ENCODE peak calls at places on chromosomes 12 and 14, in eight cellular contexts. One of them, this sample, is unnamed.
A peak's percentile ranks its signal among the peaks of the same experiment; 100 is the strongest.

GRCh38 chr14:105070760-105071137 is 5.5 kb upstream of the GPR132 start:
- DNase-seq in activated CD4-positive, alpha-beta T cell treated with anti-CD3 and anti-CD28 coated beads, Interleukin-2, amount 50 U/mL, for 1 hour: no peak
- DNase-seq in activated CD8-positive, alpha-beta memory T cell treated with anti-CD3 and anti-CD28 coated beads for 4 hours: no peak
- DNase-seq in neural crest cell: no peak
- DNase-seq in left ventricle myocardium superior: no peak
- DNase-seq in fibroblast of pulmonary artery: no peak
- DNase-seq in anterior cingulate cortex: no peak
- DNase-seq in ovary: no peak
- DNase-seq in this sample: no peak

GRCh38 chr12:42039146-42039545 is 105.5 kb downstream of the GXYLT1 start:
- DNase-seq in anterior cingulate cortex: no peak
- DNase-seq in activated CD4-positive, alpha-beta T cell treated with anti-CD3 and anti-CD28 coated beads, Interleukin-2, amount 50 U/mL, for 1 hour: no peak
- DNase-seq in left ventricle myocardium superior: no peak
- DNase-seq in ovary: no peak
- DNase-seq in activated CD8-positive, alpha-beta memory T cell treated with anti-CD3 and anti-CD28 coated beads for 4 hours: no peak
- DNase-seq in fibroblast of pulmonary artery: peak; percentile 58
- DNase-seq in neural crest cell: no peak
- DNase-seq in this sample: no peak

GRCh38 chr14:23364604-23365352 is at the start of gene EFS:
- DNase-seq in ovary: peak; percentile 77
- DNase-seq in fibroblast of pulmonary artery: no peak
- DNase-seq in activated CD4-positive, alpha-beta T cell treated with anti-CD3 and anti-CD28 coated beads, Interleukin-2, amount 50 U/mL, for 1 hour: no peak
- DNase-seq in anterior cingulate cortex: peak; percentile 50
- DNase-seq in neural crest cell: peak; percentile 30
- DNase-seq in left ventricle myocardium superior: peak; percentile 76
- DNase-seq in activated CD8-positive, alpha-beta memory T cell treated with anti-CD3 and anti-CD28 coated beads for 4 hours: no peak
- DNase-seq in this sample: no peak

GRCh38 chr12:130026608-130027176 is 122.9 kb upstream of the TMEM132D start:
- DNase-seq in activated CD8-positive, alpha-beta memory T cell treated with anti-CD3 and anti-CD28 coated beads for 4 hours: no peak
- DNase-seq in activated CD4-positive, alpha-beta T cell treated with anti-CD3 and anti-CD28 coated beads, Interleukin-2, amount 50 U/mL, for 1 hour: peak; percentile 15
- DNase-seq in anterior cingulate cortex: no peak
- DNase-seq in left ventricle myocardium superior: no peak
- DNase-seq in ovary: no peak
- DNase-seq in fibroblast of pulmonary artery: no peak
- DNase-seq in neural crest cell: peak; percentile 55
- DNase-seq in this sample: no peak

GRCh38 chr14:51473808-51474207 is 177.9 kb upstream of the FRMD6 start:
- DNase-seq in ovary: no peak
- DNase-seq in activated CD4-positive, alpha-beta T cell treated with anti-CD3 and anti-CD28 coated beads, Interleukin-2, amount 50 U/mL, for 1 hour: no peak
- DNase-seq in activated CD8-positive, alpha-beta memory T cell treated with anti-CD3 and anti-CD28 coated beads for 4 hours: no peak
- DNase-seq in left ventricle myocardium superior: no peak
- DNase-seq in fibroblast of pulmonary artery: no peak
- DNase-seq in anterior cingulate cortex: no peak
- DNase-seq in neural crest cell: no peak
- DNase-seq in this sample: no peak

GRCh38 chr12:57171668-57172067 is 24.2 kb upstream of the LRP1-AS start:
- DNase-seq in ovary: peak; percentile 80
- DNase-seq in activated CD8-positive, alpha-beta memory T cell treated with anti-CD3 and anti-CD28 coated beads for 4 hours: no peak
- DNase-seq in activated CD4-positive, alpha-beta T cell treated with anti-CD3 and anti-CD28 coated beads, Interleukin-2, amount 50 U/mL, for 1 hour: no peak
- DNase-seq in left ventricle myocardium superior: no peak
- DNase-seq in anterior cingulate cortex: no peak
- DNase-seq in neural crest cell: no peak
- DNase-seq in fibroblast of pulmonary artery: peak; percentile 47
- DNase-seq in this sample: no peak

GRCh38 chr12:98741615-98742265 is 96.7 kb downstream of the APAF1 start:
- DNase-seq in fibroblast of pulmonary artery: no peak
- DNase-seq in neural crest cell: no peak
- DNase-seq in activated CD4-positive, alpha-beta T cell treated with anti-CD3 and anti-CD28 coated beads, Interleukin-2, amount 50 U/mL, for 1 hour: no peak
- DNase-seq in ovary: no peak
- DNase-seq in left ventricle myocardium superior: no peak
- DNase-seq in anterior cingulate cortex: no peak
- DNase-seq in activated CD8-positive, alpha-beta memory T cell treated with anti-CD3 and anti-CD28 coated beads for 4 hours: no peak
- DNase-seq in this sample: no peak

GRCh38 chr12:107390414-107390813 is 295.2 kb upstream of the PWP1 start:
- DNase-seq in left ventricle myocardium superior: no peak
- DNase-seq in ovary: no peak
- DNase-seq in activated CD8-positive, alpha-beta memory T cell treated with anti-CD3 and anti-CD28 coated beads for 4 hours: no peak
- DNase-seq in neural crest cell: no peak
- DNase-seq in fibroblast of pulmonary artery: no peak
- DNase-seq in activated CD4-positive, alpha-beta T cell treated with anti-CD3 and anti-CD28 coated beads, Interleukin-2, amount 50 U/mL, for 1 hour: no peak
- DNase-seq in anterior cingulate cortex: no peak
- DNase-seq in this sample: no peak

GRCh38 chr12:52045794-52046199 is 5.4 kb upstream of the NR4A1 start:
- DNase-seq in activated CD8-positive, alpha-beta memory T cell treated with anti-CD3 and anti-CD28 coated beads for 4 hours: no peak
- DNase-seq in left ventricle myocardium superior: peak; percentile 68
- DNase-seq in activated CD4-positive, alpha-beta T cell treated with anti-CD3 and anti-CD28 coated beads, Interleukin-2, amount 50 U/mL, for 1 hour: no peak
- DNase-seq in anterior cingulate cortex: no peak
- DNase-seq in fibroblast of pulmonary artery: no peak
- DNase-seq in ovary: no peak
- DNase-seq in neural crest cell: no peak
- DNase-seq in this sample: peak; percentile 72

GRCh38 chr12:88546851-88547250 is 33.4 kb downstream of the KITLG start:
- DNase-seq in fibroblast of pulmonary artery: peak; percentile 69
- DNase-seq in ovary: no peak
- DNase-seq in activated CD4-positive, alpha-beta T cell treated with anti-CD3 and anti-CD28 coated beads, Interleukin-2, amount 50 U/mL, for 1 hour: no peak
- DNase-seq in activated CD8-positive, alpha-beta memory T cell treated with anti-CD3 and anti-CD28 coated beads for 4 hours: no peak
- DNase-seq in left ventricle myocardium superior: no peak
- DNase-seq in anterior cingulate cortex: no peak
- DNase-seq in neural crest cell: no peak
- DNase-seq in this sample: no peak

GRCh38 chr14:101717663-101718490 is 43.6 kb upstream of the PPP2R5C start:
- DNase-seq in activated CD4-positive, alpha-beta T cell treated with anti-CD3 and anti-CD28 coated beads, Interleukin-2, amount 50 U/mL, for 1 hour: no peak
- DNase-seq in left ventricle myocardium superior: no peak
- DNase-seq in ovary: no peak
- DNase-seq in neural crest cell: no peak
- DNase-seq in anterior cingulate cortex: no peak
- DNase-seq in fibroblast of pulmonary artery: no peak
- DNase-seq in activated CD8-positive, alpha-beta memory T cell treated with anti-CD3 and anti-CD28 coated beads for 4 hours: no peak
- DNase-seq in this sample: no peak

GRCh38 chr12:1474567-1475153 is 119.7 kb downstream of the FBXL14 start:
- DNase-seq in fibroblast of pulmonary artery: peak; percentile 85
- DNase-seq in anterior cingulate cortex: no peak
- DNase-seq in left ventricle myocardium superior: no peak
- DNase-seq in neural crest cell: no peak
- DNase-seq in activated CD8-positive, alpha-beta memory T cell treated with anti-CD3 and anti-CD28 coated beads for 4 hours: no peak
- DNase-seq in activated CD4-positive, alpha-beta T cell treated with anti-CD3 and anti-CD28 coated beads, Interleukin-2, amount 50 U/mL, for 1 hour: no peak
- DNase-seq in ovary: no peak
- DNase-seq in this sample: no peak

GRCh38 chr14:52835122-52835903 is 43.9 kb upstream of the GNPNAT1 start:
- DNase-seq in activated CD8-positive, alpha-beta memory T cell treated with anti-CD3 and anti-CD28 coated beads for 4 hours: no peak
- DNase-seq in neural crest cell: no peak
- DNase-seq in anterior cingulate cortex: no peak
- DNase-seq in ovary: no peak
- DNase-seq in left ventricle myocardium superior: no peak
- DNase-seq in fibroblast of pulmonary artery: peak; percentile 63
- DNase-seq in activated CD4-positive, alpha-beta T cell treated with anti-CD3 and anti-CD28 coated beads, Interleukin-2, amount 50 U/mL, for 1 hour: no peak
- DNase-seq in this sample: no peak

GRCh38 chr12:14849664-14850063 is 6.3 kb upstream of the ART4 start:
- DNase-seq in activated CD8-positive, alpha-beta memory T cell treated with anti-CD3 and anti-CD28 coated beads for 4 hours: no peak
- DNase-seq in anterior cingulate cortex: no peak
- DNase-seq in neural crest cell: no peak
- DNase-seq in fibroblast of pulmonary artery: peak; percentile 61
- DNase-seq in activated CD4-positive, alpha-beta T cell treated with anti-CD3 and anti-CD28 coated beads, Interleukin-2, amount 50 U/mL, for 1 hour: no peak
- DNase-seq in ovary: no peak
- DNase-seq in left ventricle myocardium superior: no peak
- DNase-seq in this sample: no peak

GRCh38 chr14:98114122-98114895 is 1157.7 kb downstream of the BCL11B start:
- DNase-seq in activated CD4-positive, alpha-beta T cell treated with anti-CD3 and anti-CD28 coated beads, Interleukin-2, amount 50 U/mL, for 1 hour: no peak
- DNase-seq in ovary: no peak
- DNase-seq in anterior cingulate cortex: no peak
- DNase-seq in activated CD8-positive, alpha-beta memory T cell treated with anti-CD3 and anti-CD28 coated beads for 4 hours: no peak
- DNase-seq in left ventricle myocardium superior: no peak
- DNase-seq in neural crest cell: no peak
- DNase-seq in fibroblast of pulmonary artery: no peak
- DNase-seq in this sample: no peak

GRCh38 chr14:36513451-36514277 is 6.4 kb downstream of the NKX2-1 start:
- DNase-seq in activated CD4-positive, alpha-beta T cell treated with anti-CD3 and anti-CD28 coated beads, Interleukin-2, amount 50 U/mL, for 1 hour: no peak
- DNase-seq in left ventricle myocardium superior: no peak
- DNase-seq in anterior cingulate cortex: no peak
- DNase-seq in fibroblast of pulmonary artery: no peak
- DNase-seq in neural crest cell: no peak
- DNase-seq in activated CD8-positive, alpha-beta memory T cell treated with anti-CD3 and anti-CD28 coated beads for 4 hours: no peak
- DNase-seq in ovary: no peak
- DNase-seq in this sample: no peak

GRCh38 chr14:53151867-53152626 is 1.1 kb downstream of the DDHD1 start:
- DNase-seq in fibroblast of pulmonary artery: peak; percentile 45
- DNase-seq in left ventricle myocardium superior: peak; percentile 73
- DNase-seq in activated CD8-positive, alpha-beta memory T cell treated with anti-CD3 and anti-CD28 coated beads for 4 hours: peak; percentile 34
- DNase-seq in neural crest cell: peak; percentile 31
- DNase-seq in anterior cingulate cortex: peak; percentile 47
- DNase-seq in activated CD4-positive, alpha-beta T cell treated with anti-CD3 and anti-CD28 coated beads, Interleukin-2, amount 50 U/mL, for 1 hour: peak; percentile 63
- DNase-seq in ovary: peak; percentile 64
- DNase-seq in this sample: peak; percentile 74

GRCh38 chr12:81712536-81712935 is 46.6 kb downstream of the PPFIA2 start:
- DNase-seq in anterior cingulate cortex: no peak
- DNase-seq in activated CD8-positive, alpha-beta memory T cell treated with anti-CD3 and anti-CD28 coated beads for 4 hours: no peak
- DNase-seq in fibroblast of pulmonary artery: no peak
- DNase-seq in left ventricle myocardium superior: no peak
- DNase-seq in ovary: no peak
- DNase-seq in activated CD4-positive, alpha-beta T cell treated with anti-CD3 and anti-CD28 coated beads, Interleukin-2, amount 50 U/mL, for 1 hour: no peak
- DNase-seq in neural crest cell: no peak
- DNase-seq in this sample: no peak

GRCh38 chr12:52203126-52203921 is 11.5 kb upstream of the KRT80 start:
- DNase-seq in fibroblast of pulmonary artery: peak; percentile 79
- DNase-seq in activated CD8-positive, alpha-beta memory T cell treated with anti-CD3 and anti-CD28 coated beads for 4 hours: no peak
- DNase-seq in neural crest cell: no peak
- DNase-seq in left ventricle myocardium superior: peak; percentile 52
- DNase-seq in ovary: peak; percentile 49
- DNase-seq in anterior cingulate cortex: peak; percentile 69
- DNase-seq in activated CD4-positive, alpha-beta T cell treated with anti-CD3 and anti-CD28 coated beads, Interleukin-2, amount 50 U/mL, for 1 hour: no peak
- DNase-seq in this sample: peak; percentile 57

GRCh38 chr12:109027767-109028166 is 6.9 kb upstream of the SVOP start:
- DNase-seq in fibroblast of pulmonary artery: peak; percentile 49
- DNase-seq in activated CD4-positive, alpha-beta T cell treated with anti-CD3 and anti-CD28 coated beads, Interleukin-2, amount 50 U/mL, for 1 hour: no peak
- DNase-seq in ovary: no peak
- DNase-seq in left ventricle myocardium superior: no peak
- DNase-seq in anterior cingulate cortex: no peak
- DNase-seq in activated CD8-positive, alpha-beta memory T cell treated with anti-CD3 and anti-CD28 coated beads for 4 hours: no peak
- DNase-seq in neural crest cell: no peak
- DNase-seq in this sample: no peak

GRCh38 chr12:38399711-38400205 is 83.2 kb downstream of the ALG10B start:
- DNase-seq in neural crest cell: no peak
- DNase-seq in activated CD4-positive, alpha-beta T cell treated with anti-CD3 and anti-CD28 coated beads, Interleukin-2, amount 50 U/mL, for 1 hour: no peak
- DNase-seq in activated CD8-positive, alpha-beta memory T cell treated with anti-CD3 and anti-CD28 coated beads for 4 hours: no peak
- DNase-seq in anterior cingulate cortex: no peak
- DNase-seq in ovary: no peak
- DNase-seq in fibroblast of pulmonary artery: no peak
- DNase-seq in left ventricle myocardium superior: no peak
- DNase-seq in this sample: no peak

GRCh38 chr12:32048791-32049190 is 57.9 kb upstream of the BICD1 start:
- DNase-seq in activated CD4-positive, alpha-beta T cell treated with anti-CD3 and anti-CD28 coated beads, Interleukin-2, amount 50 U/mL, for 1 hour: no peak
- DNase-seq in ovary: no peak
- DNase-seq in left ventricle myocardium superior: no peak
- DNase-seq in fibroblast of pulmonary artery: no peak
- DNase-seq in neural crest cell: no peak
- DNase-seq in anterior cingulate cortex: no peak
- DNase-seq in activated CD8-positive, alpha-beta memory T cell treated with anti-CD3 and anti-CD28 coated beads for 4 hours: no peak
- DNase-seq in this sample: no peak

GRCh38 chr12:127342861-127343260 is 924.1 kb upstream of the TMEM132C start:
- DNase-seq in activated CD8-positive, alpha-beta memory T cell treated with anti-CD3 and anti-CD28 coated beads for 4 hours: no peak
- DNase-seq in left ventricle myocardium superior: no peak
- DNase-seq in fibroblast of pulmonary artery: no peak
- DNase-seq in ovary: no peak
- DNase-seq in anterior cingulate cortex: no peak
- DNase-seq in neural crest cell: no peak
- DNase-seq in activated CD4-positive, alpha-beta T cell treated with anti-CD3 and anti-CD28 coated beads, Interleukin-2, amount 50 U/mL, for 1 hour: no peak
- DNase-seq in this sample: no peak

GRCh38 chr12:131047789-131048610 is 94.3 kb downstream of the ADGRD1 start:
- DNase-seq in activated CD4-positive, alpha-beta T cell treated with anti-CD3 and anti-CD28 coated beads, Interleukin-2, amount 50 U/mL, for 1 hour: no peak
- DNase-seq in left ventricle myocardium superior: peak; percentile 69
- DNase-seq in fibroblast of pulmonary artery: no peak
- DNase-seq in neural crest cell: no peak
- DNase-seq in anterior cingulate cortex: no peak
- DNase-seq in activated CD8-positive, alpha-beta memory T cell treated with anti-CD3 and anti-CD28 coated beads for 4 hours: no peak
- DNase-seq in ovary: no peak
- DNase-seq in this sample: no peak

GRCh38 chr12:76713130-76713529 is 50.8 kb upstream of the ZDHHC17 start:
- DNase-seq in activated CD4-positive, alpha-beta T cell treated with anti-CD3 and anti-CD28 coated beads, Interleukin-2, amount 50 U/mL, for 1 hour: no peak
- DNase-seq in neural crest cell: no peak
- DNase-seq in left ventricle myocardium superior: no peak
- DNase-seq in anterior cingulate cortex: no peak
- DNase-seq in activated CD8-positive, alpha-beta memory T cell treated with anti-CD3 and anti-CD28 coated beads for 4 hours: no peak
- DNase-seq in ovary: no peak
- DNase-seq in fibroblast of pulmonary artery: peak; percentile 36
- DNase-seq in this sample: no peak

GRCh38 chr12:20376984-20377383 is 8.6 kb downstream of the PDE3A start:
- DNase-seq in anterior cingulate cortex: no peak
- DNase-seq in neural crest cell: no peak
- DNase-seq in fibroblast of pulmonary artery: peak; percentile 62
- DNase-seq in left ventricle myocardium superior: no peak
- DNase-seq in activated CD4-positive, alpha-beta T cell treated with anti-CD3 and anti-CD28 coated beads, Interleukin-2, amount 50 U/mL, for 1 hour: no peak
- DNase-seq in ovary: no peak
- DNase-seq in activated CD8-positive, alpha-beta memory T cell treated with anti-CD3 and anti-CD28 coated beads for 4 hours: no peak
- DNase-seq in this sample: no peak

GRCh38 chr14:25015761-25016160 is 34.2 kb downstream of the STXBP6 start:
- DNase-seq in neural crest cell: no peak
- DNase-seq in fibroblast of pulmonary artery: no peak
- DNase-seq in ovary: no peak
- DNase-seq in anterior cingulate cortex: no peak
- DNase-seq in activated CD8-positive, alpha-beta memory T cell treated with anti-CD3 and anti-CD28 coated beads for 4 hours: no peak
- DNase-seq in activated CD4-positive, alpha-beta T cell treated with anti-CD3 and anti-CD28 coated beads, Interleukin-2, amount 50 U/mL, for 1 hour: no peak
- DNase-seq in left ventricle myocardium superior: no peak
- DNase-seq in this sample: no peak

GRCh38 chr12:50052964-50053363 is 4.4 kb upstream of the ASIC1 start:
- DNase-seq in ovary: no peak
- DNase-seq in anterior cingulate cortex: no peak
- DNase-seq in activated CD4-positive, alpha-beta T cell treated with anti-CD3 and anti-CD28 coated beads, Interleukin-2, amount 50 U/mL, for 1 hour: no peak
- DNase-seq in activated CD8-positive, alpha-beta memory T cell treated with anti-CD3 and anti-CD28 coated beads for 4 hours: no peak
- DNase-seq in neural crest cell: no peak
- DNase-seq in left ventricle myocardium superior: no peak
- DNase-seq in fibroblast of pulmonary artery: no peak
- DNase-seq in this sample: no peak

GRCh38 chr12:23066095-23066494 is 441.1 kb downstream of the ETNK1 start:
- DNase-seq in activated CD4-positive, alpha-beta T cell treated with anti-CD3 and anti-CD28 coated beads, Interleukin-2, amount 50 U/mL, for 1 hour: no peak
- DNase-seq in neural crest cell: no peak
- DNase-seq in activated CD8-positive, alpha-beta memory T cell treated with anti-CD3 and anti-CD28 coated beads for 4 hours: no peak
- DNase-seq in fibroblast of pulmonary artery: no peak
- DNase-seq in ovary: no peak
- DNase-seq in anterior cingulate cortex: no peak
- DNase-seq in left ventricle myocardium superior: no peak
- DNase-seq in this sample: no peak

GRCh38 chr12:89156324-89156723 is 196.0 kb downstream of the DUSP6 start:
- DNase-seq in activated CD8-positive, alpha-beta memory T cell treated with anti-CD3 and anti-CD28 coated beads for 4 hours: no peak
- DNase-seq in anterior cingulate cortex: no peak
- DNase-seq in neural crest cell: no peak
- DNase-seq in ovary: no peak
- DNase-seq in fibroblast of pulmonary artery: peak; percentile 63
- DNase-seq in left ventricle myocardium superior: no peak
- DNase-seq in activated CD4-positive, alpha-beta T cell treated with anti-CD3 and anti-CD28 coated beads, Interleukin-2, amount 50 U/mL, for 1 hour: no peak
- DNase-seq in this sample: no peak

GRCh38 chr12:33322519-33322918 is 117.1 kb downstream of the SYT10 start:
- DNase-seq in ovary: no peak
- DNase-seq in neural crest cell: no peak
- DNase-seq in anterior cingulate cortex: no peak
- DNase-seq in activated CD8-positive, alpha-beta memory T cell treated with anti-CD3 and anti-CD28 coated beads for 4 hours: no peak
- DNase-seq in activated CD4-positive, alpha-beta T cell treated with anti-CD3 and anti-CD28 coated beads, Interleukin-2, amount 50 U/mL, for 1 hour: no peak
- DNase-seq in fibroblast of pulmonary artery: no peak
- DNase-seq in left ventricle myocardium superior: no peak
- DNase-seq in this sample: no peak

GRCh38 chr12:127731657-127732056 is 535.3 kb upstream of the TMEM132C start:
- DNase-seq in activated CD4-positive, alpha-beta T cell treated with anti-CD3 and anti-CD28 coated beads, Interleukin-2, amount 50 U/mL, for 1 hour: no peak
- DNase-seq in fibroblast of pulmonary artery: no peak
- DNase-seq in activated CD8-positive, alpha-beta memory T cell treated with anti-CD3 and anti-CD28 coated beads for 4 hours: no peak
- DNase-seq in left ventricle myocardium superior: no peak
- DNase-seq in anterior cingulate cortex: no peak
- DNase-seq in neural crest cell: no peak
- DNase-seq in ovary: no peak
- DNase-seq in this sample: no peak

GRCh38 chr12:90262261-90262660 is 553.6 kb upstream of the ATP2B1 start:
- DNase-seq in fibroblast of pulmonary artery: no peak
- DNase-seq in neural crest cell: no peak
- DNase-seq in anterior cingulate cortex: no peak
- DNase-seq in activated CD4-positive, alpha-beta T cell treated with anti-CD3 and anti-CD28 coated beads, Interleukin-2, amount 50 U/mL, for 1 hour: no peak
- DNase-seq in activated CD8-positive, alpha-beta memory T cell treated with anti-CD3 and anti-CD28 coated beads for 4 hours: no peak
- DNase-seq in ovary: no peak
- DNase-seq in left ventricle myocardium superior: no peak
- DNase-seq in this sample: no peak

GRCh38 chr14:55731881-55732498 is 152.0 kb downstream of the KTN1 start:
- DNase-seq in left ventricle myocardium superior: no peak
- DNase-seq in activated CD8-positive, alpha-beta memory T cell treated with anti-CD3 and anti-CD28 coated beads for 4 hours: peak; percentile 4
- DNase-seq in anterior cingulate cortex: no peak
- DNase-seq in activated CD4-positive, alpha-beta T cell treated with anti-CD3 and anti-CD28 coated beads, Interleukin-2, amount 50 U/mL, for 1 hour: peak; percentile 47
- DNase-seq in neural crest cell: peak; percentile 62
- DNase-seq in fibroblast of pulmonary artery: peak; percentile 64
- DNase-seq in ovary: no peak
- DNase-seq in this sample: no peak

This sample was measured in left cardiac atrium.